ENCODE peak calls at places on chromosomes 5 and 9, in seven cellular contexts. U is tibial nerve, W is GM13977, B is AG04449, N is NCI-H524 treated with DMSO at 0.1 percent for 48 hours, Q is EH, R is HTR-8/SVneo. D is an unnamed sample.

GRCh38 chr9:109264865-109265532 is 55.9 kb downstream of the EPB41L4B start:
- DNase-seq in R (no peak), Q (peak), W (no peak), B (no peak), N (peak), U (no peak), D (peak)

GRCh38 chr9:36971935-36972488 is 62.1 kb downstream of the PAX5 start:
- DNase-seq in Q (no peak), W (no peak), U (no peak), R (no peak), N (no peak), B (no peak), D (no peak)

GRCh38 chr9:15155826-15156225 is 151.2 kb downstream of the TTC39B start:
- DNase-seq in N (no peak), B (no peak), Q (peak), R (no peak), U (peak), W (no peak), D (peak)

GRCh38 chr9:111961575-111961974 is 65.0 kb downstream of the UGCG start:
- DNase-seq in U (no peak), N (peak), Q (no peak), B (no peak), R (no peak), W (no peak), D (no peak)

GRCh38 chr5:175657593-175658271 is at the start of gene HRH2:
- DNase-seq in N (peak), U (no peak), W (no peak), R (peak), B (no peak), Q (no peak), D (peak)

GRCh38 chr5:16464664-16465543 is 696 bp downstream of the ZNF622 start:
- DNase-seq in W (no peak), Q (peak), R (no peak), U (no peak), N (no peak), B (no peak), D (no peak)

GRCh38 chr9:5478214-5478613 is 27.9 kb downstream of the CD274 start:
- DNase-seq in U (no peak), R (no peak), W (no peak), Q (no peak), N (no peak), B (no peak), D (no peak)

GRCh38 chr5:134226441-134227192 is 744 bp upstream of the PPP2CA start:
- DNase-seq in N (no peak), W (no peak), U (peak), Q (peak), R (no peak), B (no peak), D (no peak)

GRCh38 chr9:33234511-33235467 is 5.2 kb upstream of the SPINK4 start:
- DNase-seq in N (no peak), Q (peak), U (no peak), R (no peak), B (no peak), W (no peak), D (no peak)

GRCh38 chr9:948497-948896 is 28.0 kb upstream of the DMRT3 start:
- DNase-seq in Q (no peak), U (no peak), N (no peak), W (no peak), R (no peak), B (no peak), D (no peak)

GRCh38 chr9:2157277-2158105 is 142.3 kb downstream of the SMARCA2 start:
- DNase-seq in N (peak), U (no peak), B (no peak), R (peak), Q (peak), W (no peak), D (peak)

GRCh38 chr5:16776611-16777251 is 159.4 kb downstream of the MYO10 start:
- DNase-seq in N (peak), B (no peak), Q (no peak), W (no peak), U (peak), R (no peak), D (peak)

GRCh38 chr9:10649076-10649475 is 36.3 kb upstream of the PTPRD start:
- DNase-seq in W (no peak), R (no peak), U (no peak), N (no peak), Q (no peak), B (no peak), D (no peak)

GRCh38 chr5:158380661-158381060 is 521.7 kb upstream of the CLINT1 start:
- DNase-seq in U (no peak), Q (no peak), N (no peak), R (no peak), B (no peak), W (no peak), D (no peak)

GRCh38 chr5:98769256-98770157 is 4.0 kb upstream of the RGMB start:
- DNase-seq in Q (peak), R (peak), B (peak), W (peak), U (peak), N (no peak), D (peak)

GRCh38 chr5:12277504-12278192 is 373.4 kb upstream of the CTNND2 start:
- DNase-seq in B (no peak), U (no peak), N (no peak), W (peak), Q (no peak), R (no peak), D (no peak)

GRCh38 chr9:87259543-87259942 is 238.1 kb upstream of the DAPK1 start:
- DNase-seq in U (peak), R (no peak), N (no peak), B (no peak), Q (no peak), W (no peak), D (no peak)

GRCh38 chr5:96067902-96068614 is 106.4 kb upstream of the ELL2 start:
- DNase-seq in Q (peak), B (peak), N (no peak), R (peak), U (no peak), W (no peak), D (no peak)

GRCh38 chr9:134545213-134546211 is 96.1 kb upstream of the COL5A1 start:
- DNase-seq in R (no peak), B (peak), Q (peak), U (no peak), N (no peak), W (no peak), D (no peak)

GRCh38 chr5:66469684-66470083 is 126.5 kb upstream of the MAST4 start:
- DNase-seq in R (no peak), B (no peak), N (no peak), U (no peak), W (no peak), Q (no peak), D (no peak)

GRCh38 chr9:91899611-91900010 is 50.4 kb downstream of the ROR2 start:
- DNase-seq in W (no peak), R (no peak), U (no peak), N (no peak), Q (no peak), B (no peak), D (no peak)

GRCh38 chr9:79694676-79695400 is 123.1 kb downstream of the TLE4 start:
- DNase-seq in B (peak), R (peak), N (no peak), Q (peak), W (no peak), U (no peak), D (no peak)

GRCh38 chr5:172911976-172912375 is 47.2 kb upstream of the RPL26L1 start:
- DNase-seq in U (no peak), N (no peak), Q (no peak), W (no peak), R (no peak), B (no peak), D (no peak)

GRCh38 chr9:116855881-116856662 is 169.0 kb downstream of the TRIM32 start:
- DNase-seq in Q (no peak), W (no peak), U (no peak), N (no peak), B (no peak), R (no peak), D (no peak)

GRCh38 chr9:88224938-88225337 is 86.7 kb upstream of the SPATA31C2 start:
- DNase-seq in Q (no peak), U (no peak), W (no peak), R (no peak), N (no peak), B (no peak), D (no peak)

GRCh38 chr9:78064075-78064474 is 32.5 kb upstream of the GNAQ start:
- DNase-seq in B (no peak), N (no peak), U (no peak), W (no peak), R (no peak), Q (no peak), D (no peak)

GRCh38 chr9:107488400-107489143 is 997 bp downstream of the KLF4 start:
- DNase-seq in R (no peak), Q (peak), N (peak), B (no peak), W (peak), U (peak), D (peak)

GRCh38 chr5:151772868-151773561 is 1.3 kb downstream of the G3BP1 start:
- DNase-seq in R (no peak), Q (peak), B (no peak), U (no peak), N (no peak), W (no peak), D (no peak)

GRCh38 chr9:4048441-4048840 is 251.4 kb downstream of the GLIS3 start:
- DNase-seq in B (no peak), R (peak), W (no peak), U (no peak), Q (peak), N (no peak), D (no peak)

GRCh38 chr9:93955356-93956182 is 414 bp upstream of the BARX1 start:
- DNase-seq in U (no peak), N (peak), W (peak), Q (no peak), B (no peak), R (no peak), D (no peak)

GRCh38 chr5:5572010-5572982 is 149.8 kb downstream of the ICE1 start:
- DNase-seq in B (no peak), N (no peak), W (no peak), Q (no peak), R (no peak), U (peak), D (peak)

GRCh38 chr5:151054713-151055112 is 26.1 kb downstream of the TNIP1 start:
- DNase-seq in Q (no peak), N (no peak), U (no peak), R (no peak), W (no peak), B (no peak), D (no peak)

D was measured in left cardiac atrium.